ENCODE peak calls at places on chromosomes 5 and 9, in six cellular contexts. O, Q, A, J, H and E are unnamed samples.

GRCh38 chr9:103837940-103838339 is 256.2 kb upstream of the SMC2 start:
- DNase-seq in O (no peak), Q (peak; percentile 5), A (peak; percentile 35), J (peak; percentile 9), H (no peak), E (no peak)

GRCh38 chr5:97550164-97550563 is 367.1 kb upstream of the RIOK2 start:
- DNase-seq in O (peak; percentile 46), Q (no peak), A (no peak), J (peak; percentile 17), H (peak; percentile 72), E (no peak)

GRCh38 chr5:16169550-16169949 is 10.0 kb downstream of the MARCHF11 start:
- DNase-seq in O (no peak), Q (no peak), A (no peak), J (no peak), H (no peak), E (no peak)

GRCh38 chr5:148636353-148636752 is 18.0 kb downstream of the HTR4 start:
- DNase-seq in O (no peak), Q (no peak), A (no peak), J (no peak), H (no peak), E (no peak)

GRCh38 chr9:32966036-32966435 is 35.4 kb downstream of the APTX start:
- DNase-seq in O (no peak), Q (no peak), A (no peak), J (no peak), H (no peak), E (no peak)

GRCh38 chr9:29211681-29212589 is 1638.7 kb upstream of the C9orf72 start:
- DNase-seq in O (peak; percentile 63), Q (no peak), A (peak; percentile 69), J (peak; percentile 65), H (no peak), E (peak; percentile 50)

GRCh38 chr5:42555797-42556196 is 132.6 kb downstream of the GHR start:
- DNase-seq in O (no peak), Q (no peak), A (no peak), J (no peak), H (no peak), E (peak; percentile 88)

GRCh38 chr5:77239126-77239741 is 28.8 kb downstream of the PDE8B start:
- DNase-seq in O (peak; percentile 24), Q (no peak), A (no peak), J (no peak), H (no peak), E (no peak)

GRCh38 chr9:127938298-127938690 is 640 bp upstream of the DPM2 start:
- DNase-seq in O (no peak), Q (no peak), A (peak; percentile 58), J (no peak), H (no peak), E (peak; percentile 36)
- H3K27ac ChIP-seq in O (no peak overlapping the region), Q (peak overlapping the region; percentile 39), A (no peak overlapping the region), J (no peak overlapping the region), H (no peak overlapping the region), E (peak overlapping the region; percentile 9)

GRCh38 chr5:141383345-141383744 is 803 bp downstream of the PCDHGA7 start:
- DNase-seq in O (no peak), Q (no peak), A (no peak), J (no peak), H (no peak), E (no peak)

GRCh38 chr5:141384471-141385267 is 2.1 kb downstream of the PCDHGA7 start:
- DNase-seq in O (no peak), Q (no peak), A (no peak), J (no peak), H (no peak), E (no peak)

GRCh38 chr5:141388661-141389060 is 1.2 kb downstream of the PCDHGB4 start:
- DNase-seq in O (no peak), Q (no peak), A (no peak), J (no peak), H (no peak), E (no peak)

DNA sequence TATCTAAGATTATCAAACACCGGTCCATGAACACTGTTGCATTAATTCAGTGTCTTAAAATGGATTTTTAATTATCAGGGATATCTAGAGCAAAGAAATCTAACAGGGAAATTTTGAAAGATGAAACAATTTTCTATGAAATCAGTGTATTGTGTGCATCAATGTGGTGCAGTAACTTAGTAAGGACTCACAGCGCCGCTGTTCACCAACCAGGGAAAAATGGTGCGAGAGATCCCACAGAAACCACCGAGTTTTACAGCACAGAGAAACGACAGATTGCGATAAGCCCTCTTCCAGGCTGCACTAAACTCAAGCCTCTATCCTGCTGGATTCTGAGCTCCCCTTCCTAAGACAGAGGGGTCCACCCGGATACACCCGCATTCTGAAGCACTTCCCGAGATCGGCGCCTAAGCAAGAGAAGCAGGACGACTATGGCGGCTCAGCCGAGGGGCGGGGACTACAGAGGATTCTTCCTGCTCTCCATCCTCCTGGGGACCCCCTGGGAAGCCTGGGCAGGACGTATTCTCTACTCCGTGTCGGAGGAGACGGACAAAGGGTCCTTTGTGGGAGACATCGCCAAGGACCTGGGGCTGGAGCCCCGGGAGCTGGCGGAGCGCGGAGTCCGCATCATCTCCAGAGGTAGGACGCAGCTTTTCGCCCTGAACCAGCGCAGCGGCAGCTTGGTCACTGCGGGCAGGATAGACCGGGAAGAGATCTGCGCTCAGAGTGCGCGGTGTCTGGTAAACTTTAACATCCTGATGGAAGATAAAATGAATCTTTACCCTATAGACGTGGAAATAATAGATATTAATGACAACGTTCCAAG is at the start of gene PCDHGA7:
- DNase-seq in O (no peak), Q (no peak), A (no peak), J (no peak), H (peak; percentile 57), E (no peak)
- H2AFZ ChIP-seq in O (no peak within 1 kb of the TSS), Q (no peak within 1 kb of the TSS), A (no peak within 1 kb of the TSS), J (no peak within 1 kb of the TSS), H (peak within 1 kb of the TSS; percentile 93), E (no peak within 1 kb of the TSS)

GRCh38 chr5:54822331-54822700 is 163.1 kb downstream of the ESM1 start:
- DNase-seq in O (no peak), Q (no peak), A (no peak), J (no peak), H (no peak), E (no peak)
- H3K23ac ChIP-seq in O (no peak overlapping the region), Q (no peak overlapping the region), A (no peak overlapping the region), J (no peak overlapping the region), H (no peak overlapping the region), E (no peak overlapping the region)

GRCh38 chr5:36659406-36659805 is 53.0 kb downstream of the SLC1A3 start:
- DNase-seq in O (no peak), Q (no peak), A (no peak), J (no peak), H (no peak), E (no peak)
- H3K27ac ChIP-seq in O (no peak overlapping the region), Q (no peak overlapping the region), A (no peak overlapping the region), J (no peak overlapping the region), H (no peak overlapping the region), E (peak overlapping the region; percentile 4)

DNA sequence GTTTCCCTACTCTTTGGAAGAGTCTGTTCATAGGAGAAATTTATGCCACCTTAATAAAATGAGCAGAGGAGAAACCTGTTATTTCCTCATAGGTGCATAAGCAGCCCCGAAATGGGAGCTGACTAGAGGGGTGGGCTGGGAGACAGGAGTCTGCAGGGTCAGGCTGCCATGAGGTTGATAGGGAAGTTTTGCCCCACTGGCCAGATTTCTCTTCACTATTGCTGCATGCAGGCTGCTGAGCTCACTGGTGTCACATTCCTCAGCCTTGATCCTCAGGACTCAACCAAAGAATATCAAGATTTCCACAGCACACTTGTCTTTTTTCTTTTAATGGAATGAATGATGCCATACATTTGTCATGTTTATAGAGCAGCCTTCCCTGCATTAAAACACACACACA is 60.7 kb downstream of the BHMT start:
- DNase-seq in O (no peak), Q (no peak), A (no peak), J (no peak), H (no peak), E (no peak)
- H2AFZ ChIP-seq in O (no peak overlapping the region), Q (peak overlapping the region; percentile 55), A (peak overlapping the region; percentile 73), J (no peak overlapping the region), H (no peak overlapping the region), E (no peak overlapping the region)

DNA sequence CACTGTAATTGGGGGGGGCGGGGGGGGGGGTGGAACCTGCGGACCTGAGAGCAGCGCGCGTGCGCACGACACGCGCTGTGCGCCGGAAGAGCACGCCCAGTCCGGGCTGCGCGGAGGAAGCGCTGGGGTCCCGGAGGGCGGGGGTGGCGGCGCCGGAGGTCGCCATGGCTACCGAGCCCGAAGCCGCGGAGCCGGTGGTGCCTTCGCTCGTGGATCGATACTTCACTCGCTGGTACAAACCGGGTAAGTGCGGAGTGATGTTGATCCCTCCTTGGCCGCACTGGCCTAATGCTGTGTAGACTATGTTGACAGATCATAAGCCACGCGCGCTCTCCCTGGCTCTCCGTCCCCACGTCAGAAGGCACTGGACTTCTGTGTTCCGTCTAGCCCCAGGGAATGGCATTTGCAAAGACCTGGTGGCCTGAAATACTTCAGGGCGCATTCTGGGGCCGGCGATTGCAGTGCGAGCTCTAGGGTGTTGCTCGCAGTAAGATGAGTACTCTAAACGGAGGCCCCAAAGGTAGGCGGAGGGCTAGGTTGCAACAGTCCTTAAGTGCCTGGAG is at the start of gene ABITRAM:
- DNase-seq in O (peak; percentile 86), Q (peak; percentile 38), A (peak; percentile 81), J (peak; percentile 84), H (peak; percentile 81), E (peak; percentile 56)
- H3K23ac ChIP-seq in O (peak within 1 kb of the TSS; percentile 83), Q (no peak within 1 kb of the TSS), A (no peak within 1 kb of the TSS), J (peak within 1 kb of the TSS; percentile 37), H (peak within 1 kb of the TSS; percentile 99), E (no peak within 1 kb of the TSS)

DNA sequence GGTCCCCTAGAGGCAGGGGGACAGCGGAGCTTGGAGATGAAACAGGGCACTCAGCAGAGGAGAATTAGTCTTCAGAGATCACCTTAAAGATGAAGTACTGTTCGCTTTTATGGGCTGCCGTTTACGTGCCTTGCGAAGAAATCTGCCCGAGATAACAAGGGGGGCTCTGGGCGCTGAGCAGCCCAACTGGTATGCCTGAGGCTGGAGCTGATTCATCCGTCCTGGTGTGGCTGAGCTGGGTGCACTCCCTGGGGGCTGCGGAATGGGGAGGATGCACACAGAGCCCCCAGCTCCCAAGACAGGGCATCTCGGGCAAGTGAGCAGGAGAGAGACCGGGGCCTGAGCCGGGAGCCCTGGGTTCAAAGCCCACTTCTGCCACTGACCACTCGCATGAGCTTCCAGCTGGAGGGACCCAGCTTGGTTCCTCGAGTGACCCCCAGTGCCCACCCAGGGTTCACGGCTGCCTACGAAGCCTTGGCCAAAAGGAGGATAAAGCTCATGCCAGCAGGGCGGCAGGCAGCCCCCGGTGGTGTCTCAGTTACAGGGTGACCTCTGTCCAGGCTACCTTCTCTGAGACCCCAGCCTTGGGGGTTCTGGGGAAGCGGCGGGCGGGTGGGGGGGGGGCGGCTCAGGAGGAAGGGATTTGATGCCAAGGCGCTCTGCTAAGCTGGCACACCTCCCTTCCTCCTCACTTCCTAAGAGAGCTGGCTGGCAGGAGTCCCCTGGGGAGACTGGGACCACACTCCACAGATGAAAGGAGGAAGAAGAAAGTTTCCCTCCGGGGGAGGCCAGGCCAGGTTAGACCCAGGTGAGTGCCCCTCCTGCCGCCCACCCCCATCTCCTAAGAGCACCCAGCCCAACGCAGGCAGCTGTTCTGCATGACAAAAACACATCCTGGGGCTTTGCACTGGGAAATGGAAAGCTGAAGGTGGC is 5.7 kb downstream of the FIBCD1 start:
- DNase-seq in O (peak; percentile 42), Q (no peak), A (no peak), J (no peak), H (peak; percentile 84), E (no peak)
- H3K27ac ChIP-seq in O (no peak overlapping the region), Q (no peak overlapping the region), A (no peak overlapping the region), J (no peak overlapping the region), H (peak overlapping the region; percentile 88), E (no peak overlapping the region)